ENCODE peak calls at places on chromosomes 13 and 19, in five cellular contexts. L is A172, T is T-cell, O is GM18507, D is heart right ventricle. X is an unnamed sample.

GRCh38 chr13:48727252-48728011 is 73.7 kb downstream of the CYSLTR2 start:
- DNase-seq in L (no peak), T (no peak), O (no peak), D (peak; percentile 70), X (peak; percentile 68)

GRCh38 chr19:44476559-44477408 is 23.5 kb downstream of the ZNF180 start:
- DNase-seq in L (peak; percentile 19), T (no peak), O (no peak), D (no peak), X (peak; percentile 35)

GRCh38 chr19:48955308-48955958 is 758 bp downstream of the BAX start:
- DNase-seq in L (no peak), T (no peak), O (no peak), D (no peak), X (no peak)

GRCh38 chr19:42032428-42032827 is 37.6 kb downstream of the GRIK5 start:
- DNase-seq in L (no peak), T (no peak), O (no peak), D (no peak), X (no peak)

GRCh38 chr13:76470991-76471390 is 415.2 kb downstream of the KCTD12 start:
- DNase-seq in L (no peak), T (no peak), O (no peak), D (no peak), X (no peak)

GRCh38 chr13:49549289-49549688 is 36.1 kb downstream of the RCBTB1 start:
- DNase-seq in L (no peak), T (no peak), O (no peak), D (no peak), X (no peak)

GRCh38 chr13:46321494-46322225 is 65.4 kb downstream of the RUBCNL start:
- DNase-seq in L (peak; percentile 48), T (peak; percentile 59), O (peak; percentile 49), D (peak; percentile 34), X (peak; percentile 45)

GRCh38 chr19:48623556-48624066 is 4.3 kb downstream of the SPHK2 start:
- DNase-seq in L (no peak), T (no peak), O (no peak), D (no peak), X (no peak)

GRCh38 chr13:41905600-41906254 is 55.2 kb downstream of the VWA8 start:
- DNase-seq in L (peak; percentile 46), T (no peak), O (peak; percentile 5), D (no peak), X (peak; percentile 49)

GRCh38 chr13:43787998-43788397 is 1.2 kb upstream of the ENOX1 start:
- DNase-seq in L (no peak), T (no peak), O (no peak), D (no peak), X (peak; percentile 28)

GRCh38 chr13:19845758-19846157 is 17.7 kb downstream of the ZMYM5 start:
- DNase-seq in L (peak; percentile 94), T (no peak), O (no peak), D (no peak), X (peak; percentile 95)

GRCh38 chr13:81078048-81078447 is 737.1 kb upstream of the SPRY2 start:
- DNase-seq in L (no peak), T (no peak), O (no peak), D (no peak), X (no peak)

GRCh38 chr13:31044658-31045620 is 112.5 kb downstream of the TEX26 start:
- DNase-seq in L (no peak), T (no peak), O (no peak), D (no peak), X (peak; percentile 49)

GRCh38 chr13:99572131-99572530 is 70.9 kb downstream of the TM9SF2 start:
- DNase-seq in L (no peak), T (no peak), O (no peak), D (no peak), X (no peak)

GRCh38 chr19:48841047-48841446 is 4.8 kb upstream of the HSD17B14 start:
- DNase-seq in L (no peak), T (no peak), O (no peak), D (no peak), X (no peak)

GRCh38 chr13:89726690-89727435 is 1620.6 kb upstream of the MIR17HG start:
- DNase-seq in L (peak; percentile 65), T (no peak), O (no peak), D (no peak), X (peak; percentile 52)

GRCh38 chr19:18759435-18760426 is 31.4 kb downstream of the COMP start:
- DNase-seq in L (no peak), T (no peak), O (no peak), D (no peak), X (no peak)

GRCh38 chr13:113415032-113415431 is 38.3 kb downstream of the ADPRHL1 start:
- DNase-seq in L (no peak), T (no peak), O (no peak), D (no peak), X (no peak)

GRCh38 chr13:26810095-26810494 is 49.5 kb upstream of the GPR12 start:
- DNase-seq in L (no peak), T (no peak), O (no peak), D (no peak), X (no peak)

X was measured in M059J.